ENCODE peak calls at places on chromosome 18, in seven cellular contexts. I is astrocyte of the spinal cord, W is tibial artery, C is endothelial cell, P is PC-9, O is right atrium auricular region, J is stomach. F is an unnamed sample.

GRCh38 chr18:74963820-74964446 is 245.0 kb downstream of the PTGR3 start:
- DNase-seq in I (peak; percentile 65), W (no peak), C (peak; percentile 38), P (peak; percentile 7), O (no peak), J (peak; percentile 51), F (no peak)

GRCh38 chr18:48750485-48751175 is 200.1 kb downstream of the SMAD7 start:
- DNase-seq in I (peak; percentile 47), W (peak; percentile 62), C (no peak), P (no peak), O (no peak), J (no peak), F (no peak)

GRCh38 chr18:25016666-25017065 is 335.3 kb downstream of the ZNF521 start:
- DNase-seq in I (no peak), W (no peak), C (no peak), P (no peak), O (no peak), J (no peak), F (no peak)

GRCh38 chr18:64019922-64020756 is 50.3 kb downstream of the SERPINB8 start:
- DNase-seq in I (peak; percentile 3), W (no peak), C (no peak), P (no peak), O (no peak), J (no peak), F (no peak)

GRCh38 chr18:9987355-9987754 is 73.5 kb downstream of the VAPA start:
- DNase-seq in I (no peak), W (no peak), C (no peak), P (no peak), O (peak; percentile 70), J (no peak), F (no peak)

GRCh38 chr18:43671431-43671830 is 394.1 kb upstream of the SYT4 start:
- DNase-seq in I (no peak), W (no peak), C (no peak), P (no peak), O (no peak), J (no peak), F (no peak)

GRCh38 chr18:50277935-50278334 is 3.4 kb downstream of the MBD1 start:
- DNase-seq in I (peak; percentile 67), W (no peak), C (no peak), P (no peak), O (no peak), J (no peak), F (no peak)

GRCh38 chr18:60905699-60906098 is 427.5 kb upstream of the CDH20 start:
- DNase-seq in I (no peak), W (no peak), C (no peak), P (no peak), O (no peak), J (no peak), F (no peak)

GRCh38 chr18:79872852-79873444 is 75.2 kb downstream of the KCNG2 start:
- DNase-seq in I (no peak), W (no peak), C (no peak), P (no peak), O (peak; percentile 47), J (no peak), F (no peak)

GRCh38 chr18:48302736-48303135 is 106.4 kb downstream of the ZBTB7C start:
- DNase-seq in I (no peak), W (no peak), C (no peak), P (no peak), O (no peak), J (no peak), F (no peak)

GRCh38 chr18:26133652-26134051 is at the start of gene PSMA8:
- DNase-seq in I (no peak), W (no peak), C (peak; percentile 39), P (no peak), O (no peak), J (no peak), F (no peak)

GRCh38 chr18:36199691-36200295 is 12.5 kb downstream of the MOCOS start:
- DNase-seq in I (no peak), W (no peak), C (no peak), P (no peak), O (no peak), J (no peak), F (no peak)

GRCh38 chr18:37483984-37484892 is 81.4 kb downstream of the CELF4 start:
- DNase-seq in I (no peak), W (no peak), C (no peak), P (no peak), O (no peak), J (no peak), F (no peak)

GRCh38 chr18:6374340-6374739 is 40.4 kb downstream of the L3MBTL4 start:
- DNase-seq in I (no peak), W (no peak), C (no peak), P (no peak), O (no peak), J (no peak), F (no peak)

GRCh38 chr18:40485318-40485717 is 1469.7 kb upstream of the PIK3C3 start:
- DNase-seq in I (peak; percentile 53), W (no peak), C (no peak), P (no peak), O (no peak), J (no peak), F (no peak)

GRCh38 chr18:79826966-79827365 is 29.2 kb downstream of the KCNG2 start:
- DNase-seq in I (no peak), W (no peak), C (no peak), P (no peak), O (no peak), J (no peak), F (no peak)

GRCh38 chr18:12701161-12701560 is 1.4 kb downstream of the CEP76 start:
- DNase-seq in I (no peak), W (no peak), C (no peak), P (no peak), O (no peak), J (no peak), F (no peak)

GRCh38 chr18:12699747-12700146 is 2.8 kb downstream of the CEP76 start:
- DNase-seq in I (no peak), W (no peak), C (no peak), P (no peak), O (no peak), J (no peak), F (no peak)

GRCh38 chr18:12703096-12703567 is 290 bp downstream of the PSMG2 start:
- DNase-seq in I (no peak), W (no peak), C (no peak), P (no peak), O (no peak), J (no peak), F (no peak)

GRCh38 chr18:12703714-12704113 is 872 bp downstream of the PSMG2 start:
- DNase-seq in I (peak; percentile 15), W (no peak), C (no peak), P (no peak), O (no peak), J (no peak), F (no peak)

DNA sequence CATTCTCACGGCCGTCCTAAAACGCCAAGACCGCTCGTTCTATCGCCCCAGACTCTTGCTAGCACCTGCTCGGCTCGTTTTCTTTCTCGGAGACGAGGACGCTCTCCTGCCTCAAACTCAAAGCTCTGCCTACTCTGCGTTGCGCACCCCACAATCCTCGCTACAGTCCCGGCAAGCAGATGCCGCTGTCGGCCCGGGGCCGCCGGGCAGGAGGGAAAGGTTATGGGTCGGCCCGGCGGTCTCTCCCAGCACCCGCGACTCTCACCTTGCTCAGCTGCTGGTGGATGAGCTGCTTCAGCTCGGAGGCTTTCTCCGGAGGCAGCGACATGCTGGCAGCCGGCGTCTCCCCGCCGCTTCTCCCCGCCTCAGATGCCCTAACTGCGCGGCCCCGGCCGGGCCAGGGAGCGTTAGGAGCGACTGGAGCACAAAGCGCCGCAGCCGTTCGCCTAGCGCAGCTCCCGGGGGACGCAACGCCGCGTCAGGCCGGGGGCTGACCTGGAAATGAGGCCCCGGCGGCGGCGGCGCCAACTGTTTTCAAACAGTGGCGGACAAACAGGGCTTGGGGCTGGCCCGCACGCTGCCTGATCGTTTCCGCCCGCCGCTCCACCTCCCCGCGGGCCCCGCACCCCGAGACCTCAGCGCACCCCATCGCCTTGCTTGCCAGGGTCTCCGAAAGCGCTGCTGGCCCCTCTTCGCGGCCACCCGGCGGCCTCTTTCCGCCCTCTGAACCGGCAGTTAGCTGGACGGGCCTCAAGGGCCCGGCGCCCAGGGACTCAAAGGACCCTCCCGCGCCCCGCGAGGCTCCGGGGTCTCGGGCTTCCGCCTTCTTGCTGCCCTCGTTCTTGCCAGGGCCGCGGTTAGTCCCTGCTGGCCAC is at the start of the genes CEP76 and PSMG2:
- DNase-seq in I (peak; percentile 94), W (peak; percentile 88), C (peak; percentile 88), P (peak; percentile 90), O (peak; percentile 90), J (peak; percentile 88), F (peak; percentile 74)
- TF ChIP-seq CTCF in I (no peak), W (no peak), C (no peak), P (no peak), O (no peak), J (no peak), F (no peak)

GRCh38 chr18:58820251-58820650 is 44.4 kb upstream of the ZNF532 start:
- DNase-seq in I (no peak), W (no peak), C (no peak), P (no peak), O (no peak), J (no peak), F (no peak)

GRCh38 chr18:58827425-58827824 is 37.3 kb upstream of the ZNF532 start:
- DNase-seq in I (no peak), W (no peak), C (no peak), P (no peak), O (no peak), J (no peak), F (no peak)

GRCh38 chr18:58819051-58819450 is 45.6 kb upstream of the ZNF532 start:
- DNase-seq in I (no peak), W (no peak), C (no peak), P (no peak), O (no peak), J (no peak), F (no peak)

GRCh38 chr18:58823385-58823784 is 41.3 kb upstream of the ZNF532 start:
- DNase-seq in I (no peak), W (no peak), C (no peak), P (no peak), O (no peak), J (no peak), F (no peak)

DNA sequence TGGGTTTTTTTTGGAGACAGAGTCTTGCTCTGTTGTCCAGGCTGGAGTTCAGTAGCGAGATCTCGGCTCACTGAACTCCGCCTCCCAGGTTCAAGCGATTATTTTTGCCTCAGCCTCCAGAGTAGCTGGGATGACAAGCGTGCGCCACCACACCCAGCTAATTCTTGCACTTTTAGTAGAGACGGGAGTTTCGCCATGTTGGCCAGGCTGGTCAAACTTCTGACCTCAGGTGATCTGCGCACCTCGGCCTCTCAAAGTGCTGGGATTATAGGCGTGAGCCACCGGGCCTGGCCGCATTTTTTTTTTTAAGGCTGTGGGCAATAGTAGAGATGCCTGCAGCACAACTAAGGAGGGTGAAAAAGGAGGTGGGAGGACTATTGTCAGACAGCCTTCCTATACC is 41.7 kb upstream of the ZNF532 start:
- DNase-seq in I (no peak), W (no peak), C (no peak), P (no peak), O (no peak), J (no peak), F (no peak)
- TF ChIP-seq CTCF in I (no peak), W (no peak), C (no peak), P (no peak), O (no peak), J (no peak), F (no peak)

GRCh38 chr18:62810682-62811081 is 95.3 kb downstream of the PHLPP1 start:
- DNase-seq in I (no peak), W (no peak), C (no peak), P (no peak), O (no peak), J (no peak), F (no peak)
- TF ChIP-seq CTCF in I (no peak), W (no peak), C (no peak), P (no peak), O (no peak), J (no peak), F (no peak)

GRCh38 chr18:21678897-21679296 is 25.7 kb downstream of the ABHD3 start:
- DNase-seq in I (no peak), W (no peak), C (no peak), P (no peak), O (no peak), J (no peak), F (no peak)
- TF ChIP-seq CTCF in I (no peak), W (no peak), C (no peak), P (no peak), O (no peak), J (no peak), F (no peak)